ENCODE peak calls at places on chromosomes 5 and 9, in four cellular contexts. Q, T, W and N are unnamed samples.

GRCh38 chr9:114409103-114409780 is 21.5 kb upstream of the AKNA start:
- DNase-seq in Q (no peak), T (no peak), W (no peak), N (no peak)

GRCh38 chr5:10724799-10725507 is 36.1 kb downstream of the DAP start:
- DNase-seq in Q (peak), T (no peak), W (peak), N (no peak)

GRCh38 chr5:162067138-162067537 is 435 bp upstream of the GABRG2 start:
- DNase-seq in Q (no peak), T (no peak), W (no peak), N (no peak)

GRCh38 chr9:98087420-98088354 is 31.2 kb downstream of the NANS start:
- DNase-seq in Q (no peak), T (peak), W (peak), N (no peak)

GRCh38 chr5:126368239-126368812 is 54.9 kb upstream of the GRAMD2B start:
- DNase-seq in Q (no peak), T (peak), W (peak), N (no peak)

GRCh38 chr5:122063836-122064235 is 14.2 kb downstream of the LOX start:
- DNase-seq in Q (no peak), T (no peak), W (no peak), N (no peak)

GRCh38 chr5:144102361-144102760 is 68.1 kb downstream of the YIPF5 start:
- DNase-seq in Q (no peak), T (no peak), W (no peak), N (no peak)

GRCh38 chr5:143536364-143536763 is 132.9 kb upstream of the NR3C1 start:
- DNase-seq in Q (no peak), T (no peak), W (no peak), N (no peak)

GRCh38 chr9:104351726-104352125 is 152.3 kb upstream of the OR13F1 start:
- DNase-seq in Q (no peak), T (no peak), W (no peak), N (no peak)

GRCh38 chr5:175895701-175896102 is 24.3 kb downstream of the CPLX2 start:
- DNase-seq in Q (no peak), T (no peak), W (no peak), N (no peak)

GRCh38 chr5:96354237-96354636 is 78.8 kb downstream of the PCSK1 start:
- DNase-seq in Q (no peak), T (no peak), W (no peak), N (no peak)

GRCh38 chr9:108620767-108621166 is 235.0 kb downstream of the ACTL7B start:
- DNase-seq in Q (no peak), T (no peak), W (no peak), N (no peak)

GRCh38 chr9:107644774-107645463 is 155.3 kb upstream of the KLF4 start:
- DNase-seq in Q (no peak), T (no peak), W (no peak), N (no peak)

GRCh38 chr5:154677921-154678320 is 77.3 kb upstream of the LARP1 start:
- DNase-seq in Q (no peak), T (no peak), W (no peak), N (no peak)

GRCh38 chr5:153562189-153562588 is 71.7 kb downstream of the GRIA1 start:
- DNase-seq in Q (no peak), T (no peak), W (no peak), N (no peak)

GRCh38 chr9:38415846-38416245 is 8.4 kb downstream of the IGFBPL1 start:
- DNase-seq in Q (no peak), T (no peak), W (no peak), N (no peak)

GRCh38 chr5:171023508-171023907 is 161.7 kb downstream of the RANBP17 start:
- DNase-seq in Q (no peak), T (no peak), W (no peak), N (no peak)

GRCh38 chr5:4191024-4191423 is 595.4 kb downstream of the IRX1 start:
- DNase-seq in Q (no peak), T (no peak), W (no peak), N (no peak)

GRCh38 chr5:157253547-157253946 is 12.4 kb upstream of the CYFIP2 start:
- DNase-seq in Q (peak), T (peak), W (peak), N (no peak)

DNA sequence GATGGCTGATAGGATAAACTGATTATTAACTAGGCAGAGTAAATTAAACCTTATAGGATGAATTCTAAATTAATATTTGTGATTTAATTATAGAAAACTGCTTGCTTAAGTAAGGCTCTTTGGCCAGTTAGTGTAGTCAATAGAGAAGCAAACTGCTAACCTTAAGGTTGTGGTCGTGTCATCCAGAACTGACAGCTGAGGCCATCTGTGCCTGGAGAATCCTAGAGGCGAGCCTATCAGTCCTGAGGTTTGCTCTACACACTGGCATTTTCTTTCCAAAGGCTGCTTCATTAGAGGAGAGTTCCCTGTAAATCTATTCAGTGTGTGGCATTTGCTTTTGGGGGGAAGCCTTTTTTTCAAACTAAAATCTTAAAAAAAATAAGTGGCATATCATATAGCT is 169.2 kb downstream of the MEF2C start:
- DNase-seq in Q (no peak), T (no peak), W (no peak), N (no peak)
- TF ChIP-seq POLR2AphosphoS5 in Q (no peak), T (no peak), W (no peak), N (no peak)

DNA sequence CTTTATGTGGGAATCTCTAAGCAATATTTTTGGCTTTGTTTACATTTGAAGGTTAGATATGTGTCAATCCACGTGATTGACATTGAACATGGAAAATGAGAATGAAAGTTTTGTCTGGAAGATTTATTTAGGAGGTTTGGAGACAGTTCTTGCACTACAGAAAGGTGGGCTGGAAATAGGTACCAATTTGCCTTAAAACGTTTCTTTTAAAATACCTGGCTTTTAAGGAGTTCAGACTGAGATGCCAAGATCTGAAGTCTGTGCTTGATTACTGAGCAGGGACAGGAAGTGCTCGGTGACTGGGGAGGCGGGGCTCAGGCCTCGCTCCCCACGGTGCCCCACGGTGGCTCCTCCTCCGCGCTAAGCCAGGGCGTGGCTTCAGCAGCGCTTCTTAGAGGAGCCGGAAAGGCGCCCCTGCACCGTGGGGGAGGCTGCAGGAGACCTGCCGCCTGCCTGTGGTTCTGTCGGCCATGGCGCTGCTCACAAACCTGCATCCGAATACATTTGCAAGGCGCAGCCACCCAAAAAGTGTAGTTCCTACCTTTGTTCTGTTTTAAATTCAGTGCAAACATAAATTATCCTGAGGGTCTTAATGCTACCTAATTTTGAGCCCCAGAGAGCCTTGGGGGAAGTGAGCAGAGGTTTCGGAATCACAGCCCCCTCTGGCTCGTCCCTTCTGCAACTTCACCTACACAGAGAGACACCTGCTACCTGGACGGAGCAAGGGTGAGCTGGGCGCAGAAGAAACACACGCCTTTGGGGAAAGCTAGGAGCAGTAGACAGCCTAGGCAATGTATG is 49.2 kb downstream of the USP20 start:
- DNase-seq in Q (peak), T (peak), W (peak), N (peak)
- TF ChIP-seq POLR2AphosphoS5 in Q (peak), T (no peak), W (peak), N (no peak)

GRCh38 chr5:67293177-67293576 is 96.6 kb upstream of the CD180 start:
- DNase-seq in Q (no peak), T (no peak), W (no peak), N (no peak)

GRCh38 chr5:67290620-67291019 is 94.0 kb upstream of the CD180 start:
- DNase-seq in Q (no peak), T (no peak), W (no peak), N (no peak)

GRCh38 chr5:67291671-67292070 is 95.1 kb upstream of the CD180 start:
- DNase-seq in Q (no peak), T (no peak), W (no peak), N (no peak)

GRCh38 chr5:67291066-67291465 is 94.5 kb upstream of the CD180 start:
- DNase-seq in Q (no peak), T (no peak), W (no peak), N (no peak)

DNA sequence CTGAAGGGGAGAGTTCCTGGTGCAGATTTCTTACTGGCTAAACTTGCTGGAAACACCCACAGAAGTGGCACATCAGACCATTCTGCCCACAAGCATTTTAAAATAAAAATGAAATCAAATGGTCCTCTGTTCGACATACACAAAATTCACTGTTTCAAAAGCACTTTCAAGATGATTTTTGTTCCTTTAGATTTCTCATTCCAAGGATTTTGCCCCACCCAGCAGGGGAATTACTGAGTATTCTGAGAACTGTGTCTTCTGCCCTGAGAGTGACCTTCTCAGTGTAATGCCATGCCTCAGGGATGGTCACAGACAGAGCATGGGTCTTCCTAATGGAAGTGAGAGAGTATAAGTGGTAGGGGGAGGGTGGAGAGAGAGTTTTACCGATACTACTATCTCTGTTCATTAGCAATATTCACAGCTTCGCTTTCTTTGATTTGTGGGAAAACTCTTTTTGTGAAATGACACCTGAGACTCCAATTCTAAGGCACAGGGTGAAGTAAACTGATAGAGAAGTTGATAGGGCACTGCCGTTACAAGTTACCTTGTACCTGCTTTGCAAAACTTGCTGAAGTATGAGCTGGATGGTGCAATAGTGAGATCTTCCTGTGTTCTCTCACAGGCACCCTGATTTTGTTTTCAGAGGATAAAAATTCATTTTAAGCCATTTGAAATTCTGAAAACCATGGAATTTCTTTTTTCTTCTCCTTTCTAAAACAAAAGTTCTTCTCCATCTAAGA is 95.8 kb upstream of the CD180 start:
- DNase-seq in Q (no peak), T (no peak), W (no peak), N (no peak)
- TF ChIP-seq POLR2AphosphoS5 in Q (no peak), T (no peak), W (no peak), N (no peak)

DNA sequence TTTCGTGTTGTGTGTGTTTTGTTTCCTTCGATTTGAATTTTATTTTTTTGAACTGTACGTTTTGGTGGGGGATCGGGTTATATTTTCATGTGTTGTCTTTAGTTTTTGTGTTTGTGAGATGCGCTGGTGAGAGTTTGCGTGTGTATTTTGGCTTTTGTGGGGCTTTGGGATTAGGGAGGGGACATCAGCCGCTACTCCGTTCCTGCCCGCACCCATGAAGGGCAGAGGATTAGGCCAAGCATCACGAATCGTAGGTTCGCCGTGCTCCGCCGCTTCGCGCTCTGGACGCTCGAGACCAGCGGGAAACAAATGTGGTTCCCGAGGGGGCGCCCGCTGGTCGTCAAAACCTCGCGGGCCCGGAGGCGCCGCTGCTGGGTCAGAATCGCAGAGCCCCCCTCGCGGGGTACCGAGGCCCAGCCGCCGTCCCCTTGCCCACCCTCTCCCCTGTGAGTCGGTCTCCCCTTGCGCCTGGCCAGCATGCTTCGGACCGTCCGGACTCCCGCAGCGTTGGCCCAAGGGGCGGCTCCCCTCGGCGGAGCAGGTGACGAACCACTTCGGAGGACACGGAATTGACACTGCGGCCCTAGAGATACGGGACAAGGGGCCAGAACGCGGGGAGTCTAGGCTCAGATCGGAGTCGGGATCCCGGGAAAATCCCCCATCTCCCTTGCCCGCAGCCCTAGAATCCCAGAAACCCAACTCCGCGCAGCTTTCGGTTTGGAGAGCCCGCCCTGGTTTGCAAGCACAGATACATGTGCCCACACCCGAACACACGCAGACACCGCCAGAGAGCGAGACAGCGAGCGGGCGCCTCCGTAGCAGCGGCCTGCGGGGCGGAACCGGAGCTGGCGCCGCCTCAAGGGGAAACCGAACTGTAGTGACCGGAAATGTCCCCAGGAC is 2.4 kb upstream of the PAX5 start:
- DNase-seq in Q (peak), T (peak), W (peak), N (peak)
- TF ChIP-seq POLR2AphosphoS5 in Q (no peak), T (no peak), W (peak), N (no peak)